ENCODE peak calls at places on chromosomes 12 and 14, in six cellular contexts. Z, Y, C, Q, F and R are unnamed samples.

GRCh38 chr12:94769746-94770396 is 119.5 kb upstream of the TMCC3 start:
- DNase-seq in Z (no peak), Q (no peak), C (no peak), F (no peak), Y (no peak), R (no peak)

GRCh38 chr14:92863281-92863680 is 59.7 kb upstream of the CHGA start:
- DNase-seq in Y (no peak), Q (no peak), C (no peak), Z (no peak), F (no peak), R (no peak)

GRCh38 chr14:95784137-95784536 is 70.2 kb upstream of the TCL1A start:
- DNase-seq in C (no peak), F (no peak), Q (peak; percentile 20), Z (no peak), Y (peak; percentile 25), R (no peak)

GRCh38 chr14:101460986-101461750 is 100.1 kb upstream of the DIO3 start:
- DNase-seq in Y (no peak), Z (no peak), F (no peak), C (no peak), Q (no peak), R (no peak)

GRCh38 chr12:6370576-6370935 is 4.8 kb downstream of the SCNN1A start:
- DNase-seq in Q (no peak), F (no peak), Z (no peak), Y (no peak), C (no peak), R (no peak)

GRCh38 chr14:69643430-69644200 is 32.2 kb downstream of the SUSD6 start:
- DNase-seq in C (peak; percentile 65), Z (no peak), Q (peak; percentile 61), F (peak; percentile 87), Y (peak; percentile 66), R (peak; percentile 82)

GRCh38 chr14:20440882-20441281 is 4.9 kb upstream of the KLHL33 start:
- DNase-seq in C (no peak), Y (peak; percentile 16), Z (no peak), Q (no peak), F (no peak), R (no peak)

GRCh38 chr12:132465269-132466190 is 24.4 kb upstream of the FBRSL1 start:
- DNase-seq in Q (no peak), Y (no peak), C (no peak), F (no peak), Z (no peak), R (no peak)

GRCh38 chr12:43551271-43551970 is 582 bp downstream of the ADAMTS20 start:
- DNase-seq in Y (no peak), F (no peak), Z (no peak), C (no peak), Q (no peak), R (no peak)

GRCh38 chr12:71691504-71692129 is 5.7 kb downstream of the TMEM19 start:
- DNase-seq in Z (no peak), C (no peak), Q (no peak), Y (no peak), F (no peak), R (no peak)

DNA sequence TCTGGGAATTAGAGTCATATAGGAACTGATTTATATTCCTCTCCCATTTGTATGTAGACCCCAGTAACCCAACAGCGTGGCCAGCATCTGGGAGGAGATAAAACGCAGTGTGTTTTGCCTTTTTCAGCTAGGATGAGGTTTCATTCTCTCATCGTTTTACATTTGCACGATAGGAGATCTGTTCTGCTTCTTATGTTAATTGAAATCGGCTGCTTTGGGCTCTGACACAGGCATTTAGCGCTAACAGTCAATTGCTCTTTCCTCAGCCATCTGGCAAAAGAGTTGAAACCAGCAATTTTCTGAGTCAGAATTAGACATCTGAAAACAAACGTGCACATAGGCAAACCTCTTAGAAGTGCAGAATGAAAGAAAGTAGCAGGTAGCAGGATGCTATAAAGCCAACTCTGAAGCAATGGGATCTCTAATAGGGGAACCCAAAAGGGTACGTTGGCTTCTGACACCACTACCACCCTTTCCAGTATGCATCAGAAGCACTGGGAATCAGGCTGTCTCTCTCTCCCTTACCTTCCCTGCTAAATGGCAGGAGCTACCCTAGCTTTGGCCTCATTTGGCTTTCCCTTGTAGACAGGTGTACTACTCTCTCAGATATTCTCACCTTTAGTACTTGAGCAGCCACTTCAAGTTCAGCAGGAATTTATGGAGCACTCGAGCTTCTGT is 219.1 kb downstream of the PHLDA1 start:
- DNase-seq in Q (no peak), Y (peak; percentile 94), F (no peak), Z (no peak), C (no peak), R (no peak)
- H3K4me3 ChIP-seq in Q (no peak overlapping the region), Y (peak overlapping the region; percentile 16), F (no peak overlapping the region), Z (no peak overlapping the region), C (no peak overlapping the region), R (no peak overlapping the region)

DNA sequence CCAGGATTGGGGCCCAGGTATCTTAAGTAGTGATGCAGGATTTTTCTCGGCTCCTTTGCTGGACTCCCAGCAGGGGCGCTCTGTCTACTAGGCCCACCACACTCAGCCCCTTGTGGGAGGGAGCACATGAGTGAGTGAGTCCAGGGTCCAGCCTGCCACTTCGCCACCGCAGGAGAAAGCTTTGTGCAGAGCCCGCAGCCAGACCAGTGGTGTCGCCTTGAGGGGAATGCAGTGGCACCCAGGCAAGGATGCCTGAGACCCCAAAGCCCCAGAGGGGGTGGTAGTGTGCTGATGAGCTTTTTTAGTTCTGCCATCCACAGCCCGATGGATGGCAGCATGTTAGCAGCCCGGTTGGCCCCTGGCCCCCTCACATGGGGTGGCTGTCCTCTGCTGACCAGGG is 5.4 kb upstream of the MRPS35 start:
- DNase-seq in F (no peak), Q (no peak), Z (no peak), Y (no peak), C (no peak), R (no peak)
- TF ChIP-seq CTCF in F (no peak), Q (no peak), Z (no peak), Y (no peak), C (no peak), R (no peak)

DNA sequence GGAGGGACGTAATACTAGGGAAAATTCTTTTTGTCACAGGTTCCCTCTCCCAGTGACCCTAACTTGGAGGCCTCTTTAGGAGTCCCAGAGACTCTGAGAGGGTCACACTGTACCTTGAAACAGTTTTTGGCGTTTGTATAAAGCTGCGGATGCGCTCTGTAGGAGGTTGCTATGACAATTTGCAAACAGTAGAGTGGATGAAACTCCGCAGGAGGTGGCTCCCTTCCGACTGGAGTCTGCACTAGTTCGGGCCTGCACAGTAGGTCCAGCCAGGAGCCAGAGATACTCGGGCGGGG is 1.3 kb upstream of the DYRK2 start:
- DNase-seq in Q (no peak), F (no peak), Y (no peak), Z (no peak), C (no peak), R (no peak)
- H3K4me3 ChIP-seq in Q (no peak overlapping the region), F (no peak overlapping the region), Y (no peak overlapping the region), Z (peak overlapping the region; percentile 91), C (peak overlapping the region; percentile 92), R (no peak overlapping the region)

DNA sequence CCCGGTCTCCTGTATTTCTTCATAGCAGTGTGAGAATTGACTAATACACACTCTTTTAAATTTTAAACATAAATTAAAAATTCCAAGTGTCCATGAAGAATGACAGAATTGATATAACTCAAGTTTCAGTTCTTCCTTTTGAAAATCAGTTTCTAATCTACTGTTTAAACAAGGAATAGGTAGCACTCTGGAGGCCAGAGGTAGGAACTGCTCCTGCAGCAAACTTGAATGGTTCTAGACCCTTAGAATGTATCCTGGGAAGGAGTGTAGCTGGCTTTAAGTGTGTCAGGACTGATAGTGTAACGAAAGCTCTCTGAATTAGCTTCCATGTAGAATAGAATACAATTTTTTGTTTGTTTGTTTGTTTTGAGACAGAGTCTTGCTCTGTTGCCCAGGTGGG is 76.8 kb downstream of the AKAP6 start:
- DNase-seq in Z (no peak), Y (no peak), F (no peak), C (no peak), Q (no peak), R (no peak)
- TF ChIP-seq CTCF in Z (no peak), Y (no peak), F (no peak), C (no peak), Q (no peak), R (no peak)

GRCh38 chr12:105477873-105478272 is 147.4 kb downstream of the C12orf75 start:
- DNase-seq in Y (no peak), C (no peak), F (no peak), Z (peak; percentile 22), Q (no peak), R (no peak)

GRCh38 chr12:105482976-105483375 is 152.5 kb downstream of the C12orf75 start:
- DNase-seq in Q (no peak), F (no peak), Y (no peak), C (no peak), Z (no peak), R (no peak)

GRCh38 chr12:105479710-105480109 is 149.2 kb downstream of the C12orf75 start:
- DNase-seq in Z (no peak), Q (no peak), C (no peak), Y (no peak), F (no peak), R (no peak)

GRCh38 chr12:105481906-105482305 is 151.4 kb downstream of the C12orf75 start:
- DNase-seq in Y (no peak), Q (no peak), Z (no peak), C (no peak), F (no peak), R (no peak)

GRCh38 chr12:105480162-105480561 is 149.7 kb downstream of the C12orf75 start:
- DNase-seq in Y (no peak), Q (no peak), F (no peak), C (no peak), Z (no peak), R (no peak)
- H3K4me3 ChIP-seq in Y (no peak overlapping the region), Q (no peak overlapping the region), F (no peak overlapping the region), C (no peak overlapping the region), Z (no peak overlapping the region), R (no peak overlapping the region)

DNA sequence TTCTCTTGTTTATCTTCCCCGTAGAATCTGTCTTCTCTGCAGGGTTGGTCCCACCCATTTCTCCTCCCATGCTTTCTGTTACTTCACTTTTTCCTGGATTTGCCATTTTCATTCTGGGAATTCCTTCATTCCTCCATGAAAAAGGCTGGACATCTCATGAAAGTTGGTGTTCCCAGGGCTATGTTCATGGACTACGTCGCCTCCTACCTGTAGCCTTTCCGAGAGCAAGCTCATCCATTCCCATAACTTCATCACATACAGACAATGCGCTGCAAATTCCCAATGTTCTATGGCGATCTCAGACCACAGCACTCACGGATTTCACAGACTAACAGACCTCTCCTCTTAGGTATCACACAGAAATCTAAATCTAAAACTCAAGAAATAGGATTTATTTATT is 217.1 kb downstream of the EXOC5 start:
- DNase-seq in C (no peak), Q (no peak), Z (no peak), F (no peak), Y (no peak), R (no peak)
- TF ChIP-seq CTCF in C (no peak), Q (no peak), Z (no peak), F (no peak), Y (no peak), R (no peak)

DNA sequence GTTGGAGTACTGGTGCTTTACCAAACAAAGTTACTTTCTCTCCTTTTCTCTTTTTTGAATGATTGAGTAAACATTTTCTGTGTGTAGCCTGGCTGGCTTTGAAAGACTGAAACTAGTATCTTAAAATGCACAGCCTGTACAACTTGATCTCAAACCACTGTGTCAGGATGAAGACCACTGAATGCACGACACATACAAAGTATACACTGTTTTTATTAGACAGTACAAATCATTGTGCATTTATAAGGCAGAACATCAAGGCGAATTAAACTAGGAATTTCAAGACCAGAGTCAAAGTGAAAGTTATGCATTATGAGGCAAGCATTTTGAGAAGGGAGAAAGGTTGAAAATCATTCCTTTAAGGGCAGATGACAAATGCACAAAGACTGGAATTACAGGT is 59.0 kb downstream of the PIWIL1 start:
- DNase-seq in Y (no peak), Z (no peak), F (no peak), Q (no peak), C (no peak), R (no peak)
- H3K4me3 ChIP-seq in Y (no peak overlapping the region), Z (no peak overlapping the region), F (no peak overlapping the region), Q (no peak overlapping the region), C (no peak overlapping the region), R (no peak overlapping the region)

GRCh38 chr14:74965770-74966153 is 10.4 kb upstream of the PGF start:
- DNase-seq in Z (no peak), F (peak; percentile 95), C (no peak), Y (peak; percentile 82), Q (no peak), R (no peak)
- TF ChIP-seq CTCF in Z (no peak), F (no peak), C (no peak), Y (no peak), Q (no peak), R (no peak)